ENCODE peak calls at places on chromosome X, in four cellular contexts. S is MCF 10A; X is upper lobe of right lung; A is CD4-positive, alpha-beta memory T cell. G is an unnamed sample.

GRCh38 chrX:138128025-138128671 is 562.2 kb downstream of the ZIC3 start:
- DNase-seq in S (peak), X (no peak), A (no peak), G (peak)

GRCh38 chrX:37834937-37835336 is 12.4 kb downstream of the DYNLT3 start:
- DNase-seq in S (peak), X (no peak), A (no peak), G (peak)

GRCh38 chrX:51893931-51894696 is 691 bp downstream of the MAGED1 start:
- DNase-seq in S (peak), X (peak), A (peak), G (peak)

GRCh38 chrX:69067841-69068240 is 97.4 kb downstream of the PJA1 start:
- DNase-seq in S (no peak), X (no peak), A (no peak), G (no peak)

GRCh38 chrX:144586756-144587155 is 660.5 kb upstream of the SPANXN1 start:
- DNase-seq in S (peak), X (no peak), A (no peak), G (peak)

GRCh38 chrX:45266456-45266855 is 65.8 kb upstream of the DIPK2B start:
- DNase-seq in S (no peak), X (no peak), A (no peak), G (no peak)

GRCh38 chrX:71542825-71543224 is 9.9 kb downstream of the OGT start:
- DNase-seq in S (no peak), X (no peak), A (no peak), G (peak)

GRCh38 chrX:43822015-43822414 is 60.2 kb downstream of the MAOB start:
- DNase-seq in S (peak), X (no peak), A (no peak), G (peak)

GRCh38 chrX:111168314-111168713 is 72.3 kb downstream of the PAK3 start:
- DNase-seq in S (peak), X (no peak), A (no peak), G (peak)

GRCh38 chrX:11557120-11557519 is 108.6 kb downstream of the ARHGAP6 start:
- DNase-seq in S (peak), X (no peak), A (no peak), G (peak)

GRCh38 chrX:112769034-112769433 is 71.6 kb downstream of the AMOT start:
- DNase-seq in S (no peak), X (no peak), A (no peak), G (no peak)

GRCh38 chrX:78532363-78532762 is 126.8 kb downstream of the RTL3 start:
- DNase-seq in S (no peak), X (no peak), A (no peak), G (peak)

GRCh38 chrX:623599-624323 is 6.8 kb upstream of the SHOX start:
- DNase-seq in S (no peak), X (no peak), A (no peak), G (no peak)

GRCh38 chrX:109475174-109475891 is 6.6 kb downstream of the GUCY2F start:
- DNase-seq in S (peak), X (peak), A (no peak), G (peak)

GRCh38 chrX:67544281-67544680 is 460 bp downstream of the AR start:
- DNase-seq in S (no peak), X (peak), A (no peak), G (no peak)

GRCh38 chrX:25206761-25207160 is 191.0 kb upstream of the ARX start:
- DNase-seq in S (peak), X (no peak), A (no peak), G (peak)

GRCh38 chrX:1391370-1391706 is 575 bp downstream of the SLC25A6 start:
- DNase-seq in S (no peak), X (no peak), A (no peak), G (peak)

GRCh38 chrX:134236690-134237362 is at the start of gene CCDC160:
- DNase-seq in S (no peak), X (peak), A (no peak), G (peak)

GRCh38 chrX:101237041-101237440 is 17.5 kb downstream of the DRP2 start:
- DNase-seq in S (no peak), X (no peak), A (no peak), G (no peak)

GRCh38 chrX:154719132-154719675 is 31.7 kb downstream of the GAB3 start:
- DNase-seq in S (peak), X (no peak), A (peak), G (peak)

GRCh38 chrX:40174594-40175415 is 77.0 kb upstream of the BCOR start:
- DNase-seq in S (no peak), X (peak), A (no peak), G (peak)

GRCh38 chrX:20488473-20488872 is 221.8 kb upstream of the RPS6KA3 start:
- DNase-seq in S (no peak), X (no peak), A (no peak), G (no peak)

GRCh38 chrX:136779346-136779781 is 1.4 kb downstream of the ARHGEF6 start:
- DNase-seq in S (no peak), X (no peak), A (peak), G (no peak)

GRCh38 chrX:20711366-20711765 is 444.7 kb upstream of the RPS6KA3 start:
- DNase-seq in S (no peak), X (no peak), A (no peak), G (no peak)

GRCh38 chrX:36445576-36445975 is 526.0 kb downstream of the CFAP47 start:
- DNase-seq in S (no peak), X (no peak), A (no peak), G (no peak)

GRCh38 chrX:150044556-150044955 is 106.3 kb upstream of the EOLA2 start:
- DNase-seq in S (no peak), X (no peak), A (no peak), G (peak)

GRCh38 chrX:96445531-96446065 is 239.0 kb upstream of the DIAPH2 start:
- DNase-seq in S (no peak), X (no peak), A (no peak), G (no peak)

GRCh38 chrX:65932173-65933084 is 107.5 kb downstream of the VSIG4 start:
- DNase-seq in S (peak), X (no peak), A (no peak), G (peak)

GRCh38 chrX:150269613-150270254 is 93.4 kb upstream of the MAMLD1 start:
- DNase-seq in S (no peak), X (no peak), A (no peak), G (no peak)

GRCh38 chrX:63349307-63349706 is 1.8 kb downstream of the SPIN4 start:
- DNase-seq in S (peak), X (no peak), A (no peak), G (peak)

GRCh38 chrX:155094468-155095061 is 23.3 kb downstream of the BRCC3 start:
- DNase-seq in S (peak), X (no peak), A (peak), G (peak)

GRCh38 chrX:118355225-118355920 is 9.5 kb downstream of the WDR44 start:
- DNase-seq in S (no peak), X (no peak), A (no peak), G (peak)

GRCh38 chrX:135328421-135329005 is 19.2 kb downstream of the ETDC start:
- DNase-seq in S (peak), X (no peak), A (no peak), G (no peak)

GRCh38 chrX:87744391-87744790 is 226.8 kb downstream of the KLHL4 start:
- DNase-seq in S (no peak), X (no peak), A (no peak), G (peak)